ENCODE peak calls at places on chromosomes 4 and X, in six cellular contexts. B is heart left ventricle, U is WTC11, D is lower leg skin, O is GM12878, G is GM12865. I is an unnamed sample.

GRCh38 chr4:92988301-92988700 is 684.5 kb downstream of the GRID2 start:
- DNase-seq in B (no peak), U (no peak), D (no peak), O (no peak), G (no peak), I (no peak)

GRCh38 chr4:124432500-124432899 is 280.0 kb downstream of the ANKRD50 start:
- DNase-seq in B (no peak), U (no peak), D (no peak), O (no peak), G (no peak), I (no peak)

GRCh38 chr4:16914208-16914607 is 15.8 kb upstream of the LDB2 start:
- DNase-seq in B (no peak), U (peak), D (no peak), O (no peak), G (peak), I (no peak)

GRCh38 chr4:175531405-175532091 is 280.5 kb downstream of the GPM6A start:
- DNase-seq in B (no peak), U (no peak), D (no peak), O (no peak), G (no peak), I (no peak)

GRCh38 chr4:4677825-4678522 is 136.1 kb upstream of the STX18 start:
- DNase-seq in B (no peak), U (peak), D (no peak), O (no peak), G (peak), I (no peak)

GRCh38 chr4:83561381-83561780 is 25.5 kb downstream of the GPAT3 start:
- DNase-seq in B (peak), U (no peak), D (no peak), O (no peak), G (no peak), I (no peak)

GRCh38 chr4:98919996-98920395 is 8.9 kb downstream of the EIF4E start:
- DNase-seq in B (no peak), U (no peak), D (no peak), O (no peak), G (no peak), I (no peak)

GRCh38 chr4:3045500-3045850 is 28.9 kb downstream of the HTT-AS start:
- DNase-seq in B (peak), U (no peak), D (peak), O (no peak), G (peak), I (no peak)

GRCh38 chr4:94649381-94650128 is 108.2 kb upstream of the BMPR1B start:
- DNase-seq in B (no peak), U (no peak), D (no peak), O (no peak), G (no peak), I (no peak)

GRCh38 chrX:37834937-37835336 is 12.4 kb downstream of the DYNLT3 start:
- DNase-seq in B (no peak), U (no peak), D (no peak), O (no peak), G (no peak), I (no peak)

GRCh38 chr4:176794151-176794550 is 1.4 kb upstream of the VEGFC start:
- DNase-seq in B (no peak), U (no peak), D (no peak), O (no peak), G (no peak), I (no peak)

GRCh38 chr4:12488672-12489071 is 995.5 kb downstream of the RAB28 start:
- DNase-seq in B (peak), U (no peak), D (no peak), O (no peak), G (no peak), I (no peak)

GRCh38 chrX:104707572-104707971 is 141.6 kb downstream of the IL1RAPL2 start:
- DNase-seq in B (no peak), U (no peak), D (no peak), O (no peak), G (no peak), I (no peak)

GRCh38 chr4:112861378-112862317 is 187.8 kb upstream of the ANK2 start:
- DNase-seq in B (no peak), U (no peak), D (no peak), O (no peak), G (no peak), I (no peak)

GRCh38 chrX:37653397-37654085 is 32.0 kb upstream of the XK start:
- DNase-seq in B (no peak), U (no peak), D (no peak), O (no peak), G (no peak), I (no peak)

GRCh38 chr4:154643493-154643892 is 31.0 kb upstream of the FGG start:
- DNase-seq in B (no peak), U (no peak), D (no peak), O (no peak), G (no peak), I (no peak)

GRCh38 chrX:3345281-3346081 is 971 bp downstream of the MXRA5 start:
- DNase-seq in B (peak), U (peak), D (peak), O (no peak), G (no peak), I (no peak)

GRCh38 chrX:37781808-37782207 is 1.9 kb downstream of the CYBB start:
- DNase-seq in B (no peak), U (no peak), D (no peak), O (no peak), G (no peak), I (no peak)

GRCh38 chr4:138669479-138670165 is 346.0 kb upstream of the NOCT start:
- DNase-seq in B (no peak), U (no peak), D (no peak), O (no peak), G (peak), I (peak)

GRCh38 chrX:8668797-8669196 is 63.1 kb downstream of the ANOS1 start:
- DNase-seq in B (no peak), U (no peak), D (no peak), O (no peak), G (no peak), I (no peak)

GRCh38 chr4:68375667-68376559 is 26.0 kb upstream of the YTHDC1 start:
- DNase-seq in B (no peak), U (peak), D (no peak), O (no peak), G (peak), I (peak)

GRCh38 chr4:73139991-73140390 is 70.5 kb upstream of the COX18 start:
- DNase-seq in B (no peak), U (no peak), D (no peak), O (no peak), G (no peak), I (no peak)

GRCh38 chr4:71130827-71131603 is 137.6 kb downstream of the DCK start:
- DNase-seq in B (no peak), U (no peak), D (no peak), O (no peak), G (no peak), I (no peak)

GRCh38 chr4:159191989-159192388 is 89.1 kb downstream of the RAPGEF2 start:
- DNase-seq in B (no peak), U (no peak), D (no peak), O (no peak), G (no peak), I (no peak)

GRCh38 chr4:116638592-116638991 is 446.8 kb downstream of the TRAM1L1 start:
- DNase-seq in B (no peak), U (no peak), D (no peak), O (no peak), G (no peak), I (no peak)

GRCh38 chr4:85446462-85446861 is 28.5 kb upstream of the ARHGAP24 start:
- DNase-seq in B (no peak), U (no peak), D (no peak), O (no peak), G (no peak), I (no peak)
- TF ChIP-seq CTCF in B (no peak), U (no peak), D (no peak), O (no peak), G (no peak), I (no peak)

GRCh38 chrX:21375795-21376069 is 1.5 kb downstream of the CNKSR2 start:
- DNase-seq in B (no peak), U (no peak), D (no peak), O (no peak), G (no peak), I (peak)
- TF ChIP-seq CTCF in B (no peak), U (no peak), D (no peak), O (no peak), G (no peak), I (no peak)

GRCh38 chrX:24294619-24295018 is 19.2 kb downstream of the SUPT20HL2 start:
- DNase-seq in B (no peak), U (peak), D (no peak), O (no peak), G (no peak), I (no peak)
- TF ChIP-seq CTCF in B (peak), U (peak), D (no peak), O (no peak), G (no peak), I (no peak)

GRCh38 chr4:104352211-104352610 is 142.5 kb downstream of the CXXC4 start:
- DNase-seq in B (no peak), U (peak), D (no peak), O (no peak), G (peak), I (no peak)
- TF ChIP-seq CTCF in B (no peak), U (peak), D (no peak), O (peak), G (peak), I (no peak)

DNA sequence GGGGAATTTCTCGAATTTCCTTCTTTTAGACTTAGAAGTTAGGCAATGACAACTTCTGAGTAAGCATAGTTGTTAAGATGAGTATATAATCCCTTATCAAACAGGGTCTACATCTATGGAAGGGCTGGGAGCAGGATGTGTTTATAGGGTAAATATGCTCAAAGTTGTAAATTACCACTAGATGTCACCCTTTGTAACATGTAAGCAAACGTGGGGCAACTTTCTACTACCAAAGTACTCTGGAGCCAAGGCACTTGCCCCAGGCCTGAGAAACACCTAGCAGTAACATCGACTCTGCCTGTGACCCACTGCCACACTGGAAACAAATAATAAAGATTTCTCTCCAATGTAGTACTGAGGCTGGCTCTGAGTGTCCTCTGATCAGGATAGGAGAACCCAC is 444.6 kb downstream of the IQCM start:
- DNase-seq in B (peak), U (peak), D (no peak), O (no peak), G (peak), I (peak)
- TF ChIP-seq CTCF in B (peak), U (no peak), D (no peak), O (peak), G (peak), I (peak)

GRCh38 chr4:10582059-10582686 is 102.4 kb downstream of the CLNK start:
- DNase-seq in B (no peak), U (no peak), D (peak), O (no peak), G (peak), I (no peak)
- TF ChIP-seq CTCF in B (peak), U (no peak), D (no peak), O (peak), G (peak), I (peak)

DNA sequence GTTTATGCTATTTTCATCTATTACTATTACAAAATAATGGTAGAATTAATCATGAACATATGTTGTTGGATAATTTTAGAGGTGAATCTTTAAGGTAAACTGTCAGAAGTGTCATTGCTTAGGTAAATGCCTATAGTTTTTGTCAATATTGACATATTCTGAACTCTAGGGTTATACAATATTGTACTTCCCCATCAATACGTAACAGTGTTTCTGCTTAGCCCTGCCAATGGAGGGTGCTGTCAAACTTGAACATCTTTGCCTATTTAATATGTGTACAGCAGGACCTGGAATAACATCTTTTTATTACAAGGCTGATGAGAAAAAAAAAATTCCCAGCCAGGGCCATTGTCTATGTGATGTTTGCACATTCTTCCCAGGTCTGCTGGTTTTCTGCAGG is 40.8 kb downstream of the ARHGAP24 start:
- DNase-seq in B (no peak), U (no peak), D (no peak), O (no peak), G (no peak), I (no peak)
- TF ChIP-seq CTCF in B (no peak), U (no peak), D (no peak), O (no peak), G (no peak), I (no peak)

GRCh38 chr4:87153078-87153477 is 67.3 kb downstream of the KLHL8 start:
- DNase-seq in B (no peak), U (no peak), D (no peak), O (no peak), G (no peak), I (no peak)

GRCh38 chr4:87150498-87151261 is 69.7 kb downstream of the KLHL8 start:
- DNase-seq in B (no peak), U (peak), D (no peak), O (peak), G (peak), I (peak)

GRCh38 chr4:87151730-87152129 is 68.7 kb downstream of the KLHL8 start:
- DNase-seq in B (no peak), U (no peak), D (no peak), O (no peak), G (no peak), I (no peak)

GRCh38 chr4:87152310-87153061 is 67.9 kb downstream of the KLHL8 start:
- DNase-seq in B (no peak), U (peak), D (no peak), O (no peak), G (no peak), I (no peak)
- TF ChIP-seq CTCF in B (no peak), U (no peak), D (no peak), O (no peak), G (no peak), I (no peak)

GRCh38 chr4:25144870-25145481 is 15.3 kb downstream of the SEPSECS start:
- DNase-seq in B (no peak), U (no peak), D (no peak), O (no peak), G (peak), I (peak)
- TF ChIP-seq CTCF in B (peak), U (no peak), D (no peak), O (peak), G (peak), I (peak)